ENCODE peak calls at places on chromosomes 16 and 17, in seven cellular contexts. One of them, this sample, is unnamed.

GRCh38 chr17:58156839-58157803 is 8.9 kb downstream of the OR4D1 start:
- DNase-seq in omental fat pad: no peak
- DNase-seq in stimulated activated CD8-positive, alpha-beta memory T cell treated with anti-CD3 and anti-CD28 coated beads, Interleukin-7, amount 100 ng/mL, for 24 hours: peak; percentile 27
- DNase-seq in HS-27A: no peak
- DNase-seq in LHCN-M2: no peak
- DNase-seq in HFFc6: no peak
- DNase-seq in glutamatergic neuron: peak; percentile 59
- DNase-seq in this sample: no peak

GRCh38 chr17:68709995-68710780 is 109.0 kb upstream of the FAM20A start:
- DNase-seq in omental fat pad: no peak
- DNase-seq in stimulated activated CD8-positive, alpha-beta memory T cell treated with anti-CD3 and anti-CD28 coated beads, Interleukin-7, amount 100 ng/mL, for 24 hours: no peak
- DNase-seq in HS-27A: no peak
- DNase-seq in LHCN-M2: no peak
- DNase-seq in HFFc6: peak; percentile 66
- DNase-seq in glutamatergic neuron: no peak
- DNase-seq in this sample: no peak

GRCh38 chr17:8807070-8807550 is 7.9 kb upstream of the MFSD6L start:
- DNase-seq in omental fat pad: no peak
- DNase-seq in stimulated activated CD8-positive, alpha-beta memory T cell treated with anti-CD3 and anti-CD28 coated beads, Interleukin-7, amount 100 ng/mL, for 24 hours: no peak
- DNase-seq in HS-27A: no peak
- DNase-seq in LHCN-M2: no peak
- DNase-seq in HFFc6: no peak
- DNase-seq in glutamatergic neuron: no peak
- DNase-seq in this sample: no peak

GRCh38 chr16:83952940-83953795 is at the start of gene OSGIN1:
- DNase-seq in omental fat pad: peak; percentile 89
- DNase-seq in stimulated activated CD8-positive, alpha-beta memory T cell treated with anti-CD3 and anti-CD28 coated beads, Interleukin-7, amount 100 ng/mL, for 24 hours: peak; percentile 66
- DNase-seq in HS-27A: peak; percentile 87
- DNase-seq in LHCN-M2: peak; percentile 93
- DNase-seq in HFFc6: peak; percentile 92
- DNase-seq in glutamatergic neuron: no peak
- DNase-seq in this sample: peak; percentile 91

GRCh38 chr17:11122908-11123307 is 118.1 kb upstream of the SHISA6 start:
- DNase-seq in omental fat pad: no peak
- DNase-seq in stimulated activated CD8-positive, alpha-beta memory T cell treated with anti-CD3 and anti-CD28 coated beads, Interleukin-7, amount 100 ng/mL, for 24 hours: no peak
- DNase-seq in HS-27A: no peak
- DNase-seq in LHCN-M2: no peak
- DNase-seq in HFFc6: no peak
- DNase-seq in glutamatergic neuron: no peak
- DNase-seq in this sample: no peak

GRCh38 chr17:42985225-42985624 is 4.9 kb downstream of the RUNDC1 start:
- DNase-seq in omental fat pad: no peak
- DNase-seq in stimulated activated CD8-positive, alpha-beta memory T cell treated with anti-CD3 and anti-CD28 coated beads, Interleukin-7, amount 100 ng/mL, for 24 hours: no peak
- DNase-seq in HS-27A: no peak
- DNase-seq in LHCN-M2: no peak
- DNase-seq in HFFc6: no peak
- DNase-seq in glutamatergic neuron: no peak
- DNase-seq in this sample: no peak

GRCh38 chr17:27535975-27536374 is 79.7 kb downstream of the KSR1 start:
- DNase-seq in omental fat pad: no peak
- DNase-seq in stimulated activated CD8-positive, alpha-beta memory T cell treated with anti-CD3 and anti-CD28 coated beads, Interleukin-7, amount 100 ng/mL, for 24 hours: no peak
- DNase-seq in HS-27A: no peak
- DNase-seq in LHCN-M2: no peak
- DNase-seq in HFFc6: no peak
- DNase-seq in glutamatergic neuron: no peak
- DNase-seq in this sample: no peak

GRCh38 chr17:58488428-58488890 is 251 bp upstream of the HSF5 start:
- DNase-seq in omental fat pad: no peak
- DNase-seq in stimulated activated CD8-positive, alpha-beta memory T cell treated with anti-CD3 and anti-CD28 coated beads, Interleukin-7, amount 100 ng/mL, for 24 hours: no peak
- DNase-seq in HS-27A: no peak
- DNase-seq in LHCN-M2: no peak
- DNase-seq in HFFc6: no peak
- DNase-seq in glutamatergic neuron: no peak
- DNase-seq in this sample: no peak

GRCh38 chr17:30380643-30381419 is 2.1 kb downstream of the CPD start:
- DNase-seq in omental fat pad: no peak
- DNase-seq in stimulated activated CD8-positive, alpha-beta memory T cell treated with anti-CD3 and anti-CD28 coated beads, Interleukin-7, amount 100 ng/mL, for 24 hours: no peak
- DNase-seq in HS-27A: no peak
- DNase-seq in LHCN-M2: no peak
- DNase-seq in HFFc6: no peak
- DNase-seq in glutamatergic neuron: no peak
- DNase-seq in this sample: no peak

GRCh38 chr16:55559233-55559632 is 7.3 kb upstream of the CAPNS2 start:
- DNase-seq in omental fat pad: no peak
- DNase-seq in stimulated activated CD8-positive, alpha-beta memory T cell treated with anti-CD3 and anti-CD28 coated beads, Interleukin-7, amount 100 ng/mL, for 24 hours: no peak
- DNase-seq in HS-27A: no peak
- DNase-seq in LHCN-M2: no peak
- DNase-seq in HFFc6: peak; percentile 15
- DNase-seq in glutamatergic neuron: no peak
- DNase-seq in this sample: no peak

GRCh38 chr16:68759062-68759461 is 22.0 kb downstream of the CDH1 start:
- DNase-seq in omental fat pad: no peak
- DNase-seq in stimulated activated CD8-positive, alpha-beta memory T cell treated with anti-CD3 and anti-CD28 coated beads, Interleukin-7, amount 100 ng/mL, for 24 hours: no peak
- DNase-seq in HS-27A: no peak
- DNase-seq in LHCN-M2: no peak
- DNase-seq in HFFc6: no peak
- DNase-seq in glutamatergic neuron: no peak
- DNase-seq in this sample: no peak

GRCh38 chr16:87806246-87806607 is 40.4 kb upstream of the KLHDC4 start:
- DNase-seq in omental fat pad: no peak
- DNase-seq in stimulated activated CD8-positive, alpha-beta memory T cell treated with anti-CD3 and anti-CD28 coated beads, Interleukin-7, amount 100 ng/mL, for 24 hours: no peak
- DNase-seq in HS-27A: no peak
- DNase-seq in LHCN-M2: no peak
- DNase-seq in HFFc6: peak; percentile 13
- DNase-seq in glutamatergic neuron: no peak
- DNase-seq in this sample: no peak

GRCh38 chr16:84198401-84198800 is 7.4 kb downstream of the ADAD2 start:
- DNase-seq in omental fat pad: no peak
- DNase-seq in stimulated activated CD8-positive, alpha-beta memory T cell treated with anti-CD3 and anti-CD28 coated beads, Interleukin-7, amount 100 ng/mL, for 24 hours: no peak
- DNase-seq in HS-27A: no peak
- DNase-seq in LHCN-M2: peak; percentile 58
- DNase-seq in HFFc6: peak; percentile 5
- DNase-seq in glutamatergic neuron: peak; percentile 70
- DNase-seq in this sample: no peak

GRCh38 chr16:96935-97381 is 18.9 kb downstream of the MPG start:
- DNase-seq in omental fat pad: peak; percentile 86
- DNase-seq in stimulated activated CD8-positive, alpha-beta memory T cell treated with anti-CD3 and anti-CD28 coated beads, Interleukin-7, amount 100 ng/mL, for 24 hours: peak; percentile 77
- DNase-seq in HS-27A: no peak
- DNase-seq in LHCN-M2: peak; percentile 92
- DNase-seq in HFFc6: peak; percentile 80
- DNase-seq in glutamatergic neuron: peak; percentile 86
- DNase-seq in this sample: peak; percentile 80

GRCh38 chr16:18932243-18932997 is 6.2 kb upstream of the SMG1 start:
- DNase-seq in omental fat pad: no peak
- DNase-seq in stimulated activated CD8-positive, alpha-beta memory T cell treated with anti-CD3 and anti-CD28 coated beads, Interleukin-7, amount 100 ng/mL, for 24 hours: no peak
- DNase-seq in HS-27A: peak; percentile 14
- DNase-seq in LHCN-M2: peak; percentile 65
- DNase-seq in HFFc6: peak; percentile 68
- DNase-seq in glutamatergic neuron: no peak
- DNase-seq in this sample: no peak

GRCh38 chr16:9206156-9206555 is 114.7 kb downstream of the HAPSTR1 start:
- DNase-seq in omental fat pad: no peak
- DNase-seq in stimulated activated CD8-positive, alpha-beta memory T cell treated with anti-CD3 and anti-CD28 coated beads, Interleukin-7, amount 100 ng/mL, for 24 hours: no peak
- DNase-seq in HS-27A: no peak
- DNase-seq in LHCN-M2: no peak
- DNase-seq in HFFc6: no peak
- DNase-seq in glutamatergic neuron: no peak
- DNase-seq in this sample: no peak

GRCh38 chr16:13333336-13333735 is 431.9 kb downstream of the SHISA9 start:
- DNase-seq in omental fat pad: no peak
- DNase-seq in stimulated activated CD8-positive, alpha-beta memory T cell treated with anti-CD3 and anti-CD28 coated beads, Interleukin-7, amount 100 ng/mL, for 24 hours: no peak
- DNase-seq in HS-27A: no peak
- DNase-seq in LHCN-M2: peak; percentile 25
- DNase-seq in HFFc6: no peak
- DNase-seq in glutamatergic neuron: no peak
- DNase-seq in this sample: no peak

GRCh38 chr16:49024896-49025295 is 256.7 kb downstream of the CBLN1 start:
- DNase-seq in omental fat pad: no peak
- DNase-seq in stimulated activated CD8-positive, alpha-beta memory T cell treated with anti-CD3 and anti-CD28 coated beads, Interleukin-7, amount 100 ng/mL, for 24 hours: no peak
- DNase-seq in HS-27A: no peak
- DNase-seq in LHCN-M2: no peak
- DNase-seq in HFFc6: no peak
- DNase-seq in glutamatergic neuron: no peak
- DNase-seq in this sample: no peak

GRCh38 chr17:17018612-17019429 is 23.4 kb upstream of the MPRIP start:
- DNase-seq in omental fat pad: no peak
- DNase-seq in stimulated activated CD8-positive, alpha-beta memory T cell treated with anti-CD3 and anti-CD28 coated beads, Interleukin-7, amount 100 ng/mL, for 24 hours: no peak
- DNase-seq in HS-27A: no peak
- DNase-seq in LHCN-M2: no peak
- DNase-seq in HFFc6: no peak
- DNase-seq in glutamatergic neuron: no peak
- DNase-seq in this sample: no peak

GRCh38 chr17:35171834-35172233 is 22.4 kb downstream of the SLC35G3 start:
- DNase-seq in omental fat pad: no peak
- DNase-seq in stimulated activated CD8-positive, alpha-beta memory T cell treated with anti-CD3 and anti-CD28 coated beads, Interleukin-7, amount 100 ng/mL, for 24 hours: no peak
- DNase-seq in HS-27A: peak; percentile 2
- DNase-seq in LHCN-M2: peak; percentile 29
- DNase-seq in HFFc6: no peak
- DNase-seq in glutamatergic neuron: no peak
- DNase-seq in this sample: no peak

GRCh38 chr16:590165-590874 is 454 bp downstream of the RAB40C start:
- DNase-seq in omental fat pad: no peak
- DNase-seq in stimulated activated CD8-positive, alpha-beta memory T cell treated with anti-CD3 and anti-CD28 coated beads, Interleukin-7, amount 100 ng/mL, for 24 hours: no peak
- DNase-seq in HS-27A: no peak
- DNase-seq in LHCN-M2: peak; percentile 20
- DNase-seq in HFFc6: no peak
- DNase-seq in glutamatergic neuron: peak; percentile 53
- DNase-seq in this sample: no peak

GRCh38 chr17:21167303-21167702 is 40.5 kb downstream of the DHRS7B start:
- DNase-seq in omental fat pad: no peak
- DNase-seq in stimulated activated CD8-positive, alpha-beta memory T cell treated with anti-CD3 and anti-CD28 coated beads, Interleukin-7, amount 100 ng/mL, for 24 hours: no peak
- DNase-seq in HS-27A: no peak
- DNase-seq in LHCN-M2: no peak
- DNase-seq in HFFc6: no peak
- DNase-seq in glutamatergic neuron: no peak
- DNase-seq in this sample: no peak

GRCh38 chr17:7929158-7930029 is at the start of gene KCNAB3:
- DNase-seq in omental fat pad: no peak
- DNase-seq in stimulated activated CD8-positive, alpha-beta memory T cell treated with anti-CD3 and anti-CD28 coated beads, Interleukin-7, amount 100 ng/mL, for 24 hours: no peak
- DNase-seq in HS-27A: no peak
- DNase-seq in LHCN-M2: peak; percentile 2
- DNase-seq in HFFc6: peak; percentile 74
- DNase-seq in glutamatergic neuron: peak; percentile 81
- DNase-seq in this sample: no peak

GRCh38 chr17:58693208-58693607 is 806 bp downstream of the RAD51C start:
- DNase-seq in omental fat pad: no peak
- DNase-seq in stimulated activated CD8-positive, alpha-beta memory T cell treated with anti-CD3 and anti-CD28 coated beads, Interleukin-7, amount 100 ng/mL, for 24 hours: no peak
- DNase-seq in HS-27A: no peak
- DNase-seq in LHCN-M2: peak; percentile 3
- DNase-seq in HFFc6: no peak
- DNase-seq in glutamatergic neuron: no peak
- DNase-seq in this sample: no peak

GRCh38 chr16:81185416-81185815 is 53.1 kb upstream of the BCO1 start:
- DNase-seq in omental fat pad: no peak
- DNase-seq in stimulated activated CD8-positive, alpha-beta memory T cell treated with anti-CD3 and anti-CD28 coated beads, Interleukin-7, amount 100 ng/mL, for 24 hours: no peak
- DNase-seq in HS-27A: no peak
- DNase-seq in LHCN-M2: no peak
- DNase-seq in HFFc6: no peak
- DNase-seq in glutamatergic neuron: peak; percentile 35
- DNase-seq in this sample: no peak

GRCh38 chr17:78957076-78957475 is 22.6 kb downstream of the LGALS3BP start:
- DNase-seq in omental fat pad: no peak
- DNase-seq in stimulated activated CD8-positive, alpha-beta memory T cell treated with anti-CD3 and anti-CD28 coated beads, Interleukin-7, amount 100 ng/mL, for 24 hours: no peak
- DNase-seq in HS-27A: no peak
- DNase-seq in LHCN-M2: no peak
- DNase-seq in HFFc6: peak; percentile 19
- DNase-seq in glutamatergic neuron: no peak
- DNase-seq in this sample: no peak

GRCh38 chr17:28745052-28745776 is 1.4 kb downstream of the TRAF4 start:
- DNase-seq in omental fat pad: no peak
- DNase-seq in stimulated activated CD8-positive, alpha-beta memory T cell treated with anti-CD3 and anti-CD28 coated beads, Interleukin-7, amount 100 ng/mL, for 24 hours: no peak
- DNase-seq in HS-27A: no peak
- DNase-seq in LHCN-M2: no peak
- DNase-seq in HFFc6: no peak
- DNase-seq in glutamatergic neuron: peak; percentile 85
- DNase-seq in this sample: peak; percentile 68

GRCh38 chr16:68396481-68396880 is 51.8 kb downstream of the SMPD3 start:
- DNase-seq in omental fat pad: no peak
- DNase-seq in stimulated activated CD8-positive, alpha-beta memory T cell treated with anti-CD3 and anti-CD28 coated beads, Interleukin-7, amount 100 ng/mL, for 24 hours: peak; percentile 10
- DNase-seq in HS-27A: peak; percentile 9
- DNase-seq in LHCN-M2: peak; percentile 52
- DNase-seq in HFFc6: peak; percentile 51
- DNase-seq in glutamatergic neuron: no peak
- DNase-seq in this sample: peak; percentile 55

GRCh38 chr17:64771980-64772844 is 110.1 kb upstream of the SMURF2 start:
- DNase-seq in omental fat pad: no peak
- DNase-seq in stimulated activated CD8-positive, alpha-beta memory T cell treated with anti-CD3 and anti-CD28 coated beads, Interleukin-7, amount 100 ng/mL, for 24 hours: no peak
- DNase-seq in HS-27A: no peak
- DNase-seq in LHCN-M2: no peak
- DNase-seq in HFFc6: no peak
- DNase-seq in glutamatergic neuron: no peak
- DNase-seq in this sample: no peak

GRCh38 chr16:964696-965395 is 5.9 kb downstream of the LMF1 start:
- DNase-seq in omental fat pad: no peak
- DNase-seq in stimulated activated CD8-positive, alpha-beta memory T cell treated with anti-CD3 and anti-CD28 coated beads, Interleukin-7, amount 100 ng/mL, for 24 hours: no peak
- DNase-seq in HS-27A: no peak
- DNase-seq in LHCN-M2: peak; percentile 93
- DNase-seq in HFFc6: no peak
- DNase-seq in glutamatergic neuron: no peak
- DNase-seq in this sample: no peak

This sample was measured in HuH-7.